ENCODE peak calls at places on chromosomes 3 and 15, in four cellular contexts. R is breast epithelium, U is AG10803, F is activated B cell treated with CpG ODN at 0.5 μM for 24 hours. O is an unnamed sample.
A peak's percentile ranks its signal among the peaks of the same experiment; 100 is the strongest.

GRCh38 chr15:100097342-100097899 is 244.4 kb downstream of the ADAMTS17 start:
- DNase-seq in F (no peak), U (no peak), R (no peak), O (no peak)

GRCh38 chr15:86650084-86650483 is 570.4 kb downstream of the AGBL1 start:
- DNase-seq in U (no peak), F (no peak), R (no peak), O (no peak)

GRCh38 chr15:30042556-30042955 is 40.2 kb upstream of the GOLGA8J start:
- DNase-seq in R (no peak), U (no peak), F (no peak), O (no peak)

GRCh38 chr15:68816795-68817303 is 3.8 kb downstream of the ANP32A start:
- DNase-seq in U (no peak), F (no peak), R (no peak), O (no peak)

GRCh38 chr3:60055765-60056164 is 1005.9 kb upstream of the CFAP20DC start:
- DNase-seq in U (no peak), F (no peak), R (no peak), O (no peak)

GRCh38 chr15:29968099-29968892 is 114.5 kb upstream of the GOLGA8J start:
- DNase-seq in F (no peak), R (no peak), U (no peak), O (no peak)

GRCh38 chr15:47622058-47622457 is 95.2 kb upstream of the SEMA6D start:
- DNase-seq in F (no peak), U (no peak), R (no peak), O (no peak)

GRCh38 chr3:193819117-193819978 is 226.3 kb downstream of the OPA1 start:
- DNase-seq in R (no peak), F (no peak), U (no peak), O (no peak)

GRCh38 chr3:24311881-24312280 is 182.8 kb downstream of the THRB start:
- DNase-seq in U (no peak), F (no peak), R (no peak), O (no peak)

GRCh38 chr3:88957751-88958452 is 149.5 kb upstream of the EPHA3 start:
- DNase-seq in F (no peak), U (peak; percentile 81), R (no peak), O (no peak)

GRCh38 chr3:99498544-99499234 is 139.7 kb upstream of the COL8A1 start:
- DNase-seq in F (no peak), U (peak; percentile 79), R (no peak), O (no peak)

DNA sequence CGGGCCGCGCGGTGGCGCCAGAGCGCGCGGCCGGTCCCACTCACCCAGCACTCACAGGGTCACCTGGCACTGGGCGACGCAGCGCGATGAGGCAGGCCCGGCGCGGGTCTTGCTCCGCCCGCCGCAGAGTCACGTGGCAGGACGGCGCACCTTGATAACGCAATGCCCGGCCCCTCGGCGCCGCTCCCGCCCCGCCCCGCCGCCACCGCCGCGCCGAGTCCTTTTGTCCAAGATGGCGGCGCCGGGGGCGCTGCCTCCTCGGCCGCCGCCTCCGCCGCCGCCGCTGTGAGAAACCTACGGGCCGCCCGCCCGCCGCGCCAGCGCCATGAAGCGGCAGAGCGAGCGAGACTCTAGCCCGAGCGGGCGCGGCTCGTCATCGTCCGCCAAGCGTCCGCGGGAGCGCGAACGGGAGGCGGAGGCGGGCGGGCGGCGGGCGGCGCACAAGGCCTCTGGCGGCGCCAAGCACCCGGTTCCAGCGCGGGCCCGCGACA is at the start of gene RBM15B:
- DNase-seq in F (peak; percentile 97), U (peak; percentile 96), R (peak; percentile 98), O (peak; percentile 97)
- TF ChIP-seq CTCF in F (no peak), U (no peak), R (no peak), O (peak; percentile 71)

GRCh38 chr3:128488995-128489859 is 3.8 kb downstream of the GATA2 start:
- DNase-seq in F (no peak), R (no peak), U (peak; percentile 50), O (no peak)

GRCh38 chr3:128489860-128490649 is 2.9 kb downstream of the GATA2 start:
- DNase-seq in R (peak; percentile 51), F (peak; percentile 29), U (no peak), O (no peak)

GRCh38 chr3:128487538-128487812 is 5.5 kb downstream of the GATA2 start:
- DNase-seq in R (no peak), F (no peak), U (no peak), O (no peak)

GRCh38 chr3:128487813-128488635 is 5.0 kb downstream of the GATA2 start:
- DNase-seq in U (peak; percentile 90), F (peak; percentile 22), R (peak; percentile 72), O (peak; percentile 86)

GRCh38 chr3:128488636-128488994 is 4.4 kb downstream of the GATA2 start:
- DNase-seq in U (no peak), F (no peak), R (no peak), O (no peak)
- TF ChIP-seq CTCF in U (no peak), F (no peak), R (no peak), O (no peak)

GRCh38 chr3:64329037-64329436 is 103.8 kb upstream of the PRICKLE2 start:
- DNase-seq in F (no peak), U (no peak), R (no peak), O (no peak)
- TF ChIP-seq CTCF in F (no peak), U (no peak), R (no peak), O (peak; percentile 0)

GRCh38 chr15:31464216-31465082 is 137.8 kb downstream of the KLF13 start:
- DNase-seq in R (no peak), F (no peak), U (no peak), O (no peak)
- TF ChIP-seq CTCF in R (no peak), F (no peak), U (no peak), O (no peak)

DNA sequence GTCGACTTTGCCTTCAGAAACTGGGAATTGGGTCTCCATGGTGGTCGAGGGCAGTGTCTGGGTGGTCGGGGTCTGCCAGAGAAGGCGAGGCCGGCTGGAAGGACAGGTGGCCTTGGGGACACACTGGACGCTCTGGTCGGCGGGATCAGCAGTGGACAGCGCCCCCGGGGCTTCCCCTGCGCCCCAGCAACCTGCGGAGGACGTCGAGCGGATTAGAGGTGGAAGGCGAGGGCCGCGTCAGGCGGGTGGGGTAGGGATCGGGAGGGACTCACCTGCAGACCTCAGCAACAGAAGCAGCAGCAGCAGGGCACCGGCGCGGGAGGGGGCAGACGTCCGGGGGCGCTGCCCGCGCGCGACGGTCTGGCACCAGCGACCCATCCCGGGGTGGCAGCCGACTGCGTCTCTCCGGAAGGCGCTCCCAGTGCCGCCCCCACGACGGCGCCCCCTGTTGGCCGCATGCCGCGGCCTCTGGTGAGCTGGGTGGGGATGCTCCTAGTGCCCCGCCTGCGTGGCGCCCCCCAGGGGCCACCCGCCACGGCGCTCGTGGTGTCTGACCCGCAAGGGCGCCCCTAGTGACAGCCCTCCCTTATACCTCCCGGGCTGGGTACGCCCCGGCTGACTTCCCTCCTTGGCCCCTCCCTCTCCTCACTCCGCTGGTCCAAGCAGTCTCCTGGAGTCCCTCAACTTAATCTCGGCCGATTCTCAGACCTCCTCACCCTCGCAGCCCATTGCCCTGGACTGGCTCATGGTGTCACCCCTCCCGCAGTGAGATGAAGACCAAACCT is at the start of gene PRSS50:
- DNase-seq in R (peak; percentile 43), U (no peak), F (no peak), O (no peak)
- TF ChIP-seq CTCF in R (no peak), U (peak; percentile 7), F (no peak), O (no peak)

DNA sequence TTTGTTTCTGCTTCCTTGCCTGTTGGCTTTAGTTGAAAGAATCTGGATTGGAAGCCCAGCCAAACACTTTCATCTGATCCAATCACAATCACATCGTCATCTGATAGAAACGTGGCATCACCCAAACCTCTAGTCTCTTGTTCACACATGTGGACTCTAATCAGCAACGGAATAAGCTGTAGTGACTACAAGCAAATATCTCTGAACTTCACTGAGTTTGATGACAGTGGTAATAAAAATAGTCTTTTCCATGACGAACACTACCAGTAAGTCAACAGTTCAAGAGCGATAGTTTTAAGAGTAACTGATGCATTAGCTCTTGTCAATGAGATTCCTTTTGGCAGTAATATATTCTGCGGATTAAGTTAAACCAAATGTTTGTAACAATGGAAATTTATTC is 22.8 kb upstream of the MECOM start:
- DNase-seq in F (no peak), R (no peak), U (no peak), O (no peak)
- TF ChIP-seq CTCF in F (no peak), R (no peak), U (no peak), O (no peak)

GRCh38 chr3:121989943-121990342 is 32.1 kb downstream of the ILDR1 start:
- DNase-seq in U (no peak), R (no peak), F (no peak), O (no peak)
- TF ChIP-seq CTCF in U (no peak), R (no peak), F (no peak), O (no peak)

DNA sequence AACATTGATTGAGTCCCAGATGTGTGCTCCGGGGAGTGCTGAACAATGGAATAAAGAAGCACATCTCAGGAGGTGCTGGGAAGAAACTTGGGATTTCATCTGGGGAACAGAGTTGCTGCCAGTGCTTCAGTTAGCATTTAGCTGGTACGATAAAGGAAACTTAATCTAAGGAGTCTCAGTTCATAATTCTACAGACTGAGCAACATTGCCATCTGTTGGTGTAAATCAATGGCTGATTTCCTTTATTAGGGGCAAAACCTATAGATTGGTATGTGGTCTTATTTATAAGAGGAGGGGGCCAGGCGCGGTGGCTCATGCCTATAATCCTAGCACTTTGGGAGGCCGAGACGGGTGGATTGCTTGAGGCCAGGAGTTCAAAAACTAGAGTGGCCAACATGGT is 8.9 kb downstream of the MKRN2OS start:
- DNase-seq in F (no peak), R (no peak), U (no peak), O (no peak)
- TF ChIP-seq CTCF in F (no peak), R (no peak), U (peak; percentile 39), O (no peak)